ENCODE peak calls at places on chromosomes 13 and 19, in eight cellular contexts. I is left colon; F is HCEC 1CT; K is stimulated activated CD4-positive, alpha-beta T cell treated with anti-CD3 and anti-CD28 coated beads, TNF-alpha, amount 100 ng/mL, for 24 hours; R is AG10803; Q is CD4-positive, alpha-beta T cell; W is fibroblast of mammary gland; V is H9. Y is an unnamed sample.
A peak's percentile ranks its signal among the peaks of the same experiment; 100 is the strongest.

GRCh38 chr13:30113983-30114491 is 193.3 kb downstream of the KATNAL1 start:
- DNase-seq in I (peak; percentile 52), F (no peak), K (no peak), R (peak; percentile 26), Q (no peak), W (no peak), V (peak; percentile 32), Y (no peak)

GRCh38 chr13:42041684-42042035 is 6.8 kb upstream of the DGKH start:
- DNase-seq in I (peak; percentile 64), F (peak; percentile 77), K (no peak), R (peak; percentile 62), Q (no peak), W (peak; percentile 68), V (peak; percentile 71), Y (no peak)

GRCh38 chr13:81745391-81745790 is 1404.5 kb upstream of the SPRY2 start:
- DNase-seq in I (no peak), F (no peak), K (no peak), R (no peak), Q (no peak), W (no peak), V (no peak), Y (no peak)

GRCh38 chr13:85286081-85286480 is 513.1 kb downstream of the SLITRK6 start:
- DNase-seq in I (no peak), F (no peak), K (no peak), R (no peak), Q (no peak), W (no peak), V (no peak), Y (no peak)

GRCh38 chr13:113585828-113586355 is 1.3 kb downstream of the TFDP1 start:
- DNase-seq in I (no peak), F (no peak), K (no peak), R (no peak), Q (no peak), W (no peak), V (no peak), Y (no peak)

GRCh38 chr13:48042889-48043288 is 5.4 kb downstream of the NUDT15 start:
- DNase-seq in I (no peak), F (no peak), K (no peak), R (no peak), Q (no peak), W (no peak), V (no peak), Y (no peak)

GRCh38 chr13:68254151-68254550 is 1024.0 kb upstream of the PCDH9 start:
- DNase-seq in I (no peak), F (no peak), K (no peak), R (no peak), Q (no peak), W (no peak), V (no peak), Y (no peak)

GRCh38 chr19:52397310-52398090 is at the start of gene ZNF528:
- DNase-seq in I (peak; percentile 97), F (peak; percentile 89), K (peak; percentile 94), R (peak; percentile 92), Q (peak; percentile 84), W (peak; percentile 91), V (peak; percentile 85), Y (peak; percentile 89)

GRCh38 chr13:73809561-73809960 is 324.6 kb downstream of the KLF12 start:
- DNase-seq in I (no peak), F (peak; percentile 69), K (no peak), R (peak; percentile 52), Q (no peak), W (peak; percentile 44), V (no peak), Y (no peak)

GRCh38 chr13:68291595-68291994 is 1061.5 kb upstream of the PCDH9 start:
- DNase-seq in I (no peak), F (no peak), K (no peak), R (no peak), Q (no peak), W (no peak), V (no peak), Y (no peak)

GRCh38 chr13:98450495-98451167 is 126.3 kb downstream of the STK24 start:
- DNase-seq in I (no peak), F (no peak), K (no peak), R (no peak), Q (no peak), W (no peak), V (no peak), Y (no peak)

GRCh38 chr19:1746401-1747284 is 6.7 kb upstream of the ONECUT3 start:
- DNase-seq in I (no peak), F (peak; percentile 71), K (no peak), R (peak; percentile 7), Q (no peak), W (peak; percentile 15), V (no peak), Y (peak; percentile 57)

GRCh38 chr13:33050161-33050560 is 33.9 kb downstream of the KL start:
- DNase-seq in I (no peak), F (no peak), K (no peak), R (no peak), Q (no peak), W (peak; percentile 31), V (no peak), Y (no peak)

GRCh38 chr19:10295305-10295846 is 5.6 kb downstream of the ICAM5 start:
- DNase-seq in I (peak; percentile 77), F (no peak), K (no peak), R (no peak), Q (peak; percentile 56), W (no peak), V (peak; percentile 60), Y (peak; percentile 51)

GRCh38 chr13:43785681-43786471 is 896 bp downstream of the ENOX1 start:
- DNase-seq in I (peak; percentile 60), F (peak; percentile 73), K (no peak), R (peak; percentile 69), Q (no peak), W (peak; percentile 78), V (peak; percentile 73), Y (no peak)

GRCh38 chr13:110825516-110825915 is 89.4 kb downstream of the ANKRD10 start:
- DNase-seq in I (no peak), F (no peak), K (no peak), R (no peak), Q (no peak), W (no peak), V (no peak), Y (no peak)

GRCh38 chr13:31049083-31049482 is 112.6 kb downstream of the HSPH1 start:
- DNase-seq in I (no peak), F (no peak), K (no peak), R (no peak), Q (no peak), W (no peak), V (no peak), Y (no peak)

GRCh38 chr13:100526299-100527030 is 62.1 kb downstream of the GGACT start:
- DNase-seq in I (no peak), F (no peak), K (no peak), R (no peak), Q (no peak), W (no peak), V (no peak), Y (no peak)

GRCh38 chr13:106581268-106581667 is 13.3 kb upstream of the ARGLU1 start:
- DNase-seq in I (no peak), F (no peak), K (no peak), R (no peak), Q (no peak), W (no peak), V (no peak), Y (no peak)

GRCh38 chr19:23823952-23824389 is 65.3 kb upstream of the ZNF681 start:
- DNase-seq in I (peak; percentile 24), F (no peak), K (no peak), R (no peak), Q (no peak), W (peak; percentile 4), V (peak; percentile 47), Y (no peak)

GRCh38 chr13:104764600-104764999 is 1698.4 kb upstream of the SLC10A2 start:
- DNase-seq in I (no peak), F (no peak), K (no peak), R (no peak), Q (no peak), W (no peak), V (no peak), Y (no peak)

GRCh38 chr19:14368011-14368513 is 13.2 kb upstream of the ADGRE5 start:
- DNase-seq in I (no peak), F (no peak), K (no peak), R (no peak), Q (no peak), W (no peak), V (no peak), Y (no peak)

GRCh38 chr19:53659292-53659691 is 27.5 kb downstream of the DPRX start:
- DNase-seq in I (no peak), F (no peak), K (no peak), R (no peak), Q (no peak), W (no peak), V (peak; percentile 78), Y (no peak)

GRCh38 chr19:46913852-46914430 is 53.1 kb downstream of the ARHGAP35 start:
- DNase-seq in I (no peak), F (no peak), K (no peak), R (peak; percentile 69), Q (no peak), W (peak; percentile 47), V (no peak), Y (no peak)

GRCh38 chr13:110376120-110376519 is 69.0 kb downstream of the COL4A2 start:
- DNase-seq in I (no peak), F (no peak), K (no peak), R (no peak), Q (no peak), W (no peak), V (no peak), Y (no peak)

GRCh38 chr13:66021846-66022245 is 1208.3 kb downstream of the PCDH9 start:
- DNase-seq in I (no peak), F (no peak), K (no peak), R (no peak), Q (no peak), W (peak; percentile 12), V (no peak), Y (no peak)

GRCh38 chr19:33797821-33798633 is 1.4 kb downstream of the KCTD15 start:
- DNase-seq in I (peak; percentile 69), F (no peak), K (no peak), R (peak; percentile 33), Q (no peak), W (no peak), V (peak; percentile 77), Y (no peak)

Y was measured in stimulated activated effector memory CD8-positive, alpha-beta T cell treated with anti-CD3 and anti-CD28 coated beads, Interleukin-12 subunit alpha, Interleukin-12 subunit beta, amount 100 ng/mL, for 72 hours.